ENCODE peak calls at places on chromosomes 2 and 18, in four cellular contexts. One of them, this sample, is unnamed.
A peak's percentile ranks its signal among the peaks of the same experiment; 100 is the strongest.

GRCh38 chr2:205637779-205638503 is 44.4 kb upstream of the NRP2 start:
- DNase-seq in HCT116: no peak
- DNase-seq in mammary epithelial cell: no peak
- DNase-seq in neural progenitor cell: no peak
- DNase-seq in this sample: no peak

GRCh38 chr2:127084611-127085031 is 22.3 kb downstream of the BIN1 start:
- DNase-seq in HCT116: no peak
- DNase-seq in mammary epithelial cell: no peak
- DNase-seq in neural progenitor cell: no peak
- DNase-seq in this sample: no peak

GRCh38 chr2:42010743-42011298 is 37.0 kb upstream of the PKDCC start:
- DNase-seq in HCT116: no peak
- DNase-seq in mammary epithelial cell: peak; percentile 26
- DNase-seq in neural progenitor cell: no peak
- DNase-seq in this sample: peak; percentile 86

GRCh38 chr2:144580521-144581153 is 60.7 kb upstream of the ZEB2 start:
- DNase-seq in HCT116: no peak
- DNase-seq in mammary epithelial cell: no peak
- DNase-seq in neural progenitor cell: peak; percentile 79
- DNase-seq in this sample: no peak

GRCh38 chr18:36264283-36264682 is 33.2 kb upstream of the FHOD3 start:
- DNase-seq in HCT116: no peak
- DNase-seq in mammary epithelial cell: no peak
- DNase-seq in neural progenitor cell: no peak
- DNase-seq in this sample: no peak

GRCh38 chr2:100902833-100903405 is 83.0 kb downstream of the NPAS2 start:
- DNase-seq in HCT116: peak; percentile 85
- DNase-seq in mammary epithelial cell: peak; percentile 92
- DNase-seq in neural progenitor cell: no peak
- DNase-seq in this sample: peak; percentile 86

GRCh38 chr2:18976112-18976961 is 382.1 kb downstream of the OSR1 start:
- DNase-seq in HCT116: no peak
- DNase-seq in mammary epithelial cell: no peak
- DNase-seq in neural progenitor cell: no peak
- DNase-seq in this sample: peak; percentile 83

GRCh38 chr18:31723998-31724711 is 36.5 kb downstream of the SLC25A52 start:
- DNase-seq in HCT116: no peak
- DNase-seq in mammary epithelial cell: no peak
- DNase-seq in neural progenitor cell: no peak
- DNase-seq in this sample: no peak

GRCh38 chr2:192749606-192750200 is 555.0 kb upstream of the TMEFF2 start:
- DNase-seq in HCT116: peak; percentile 31
- DNase-seq in mammary epithelial cell: peak; percentile 2
- DNase-seq in neural progenitor cell: peak; percentile 38
- DNase-seq in this sample: peak; percentile 36

GRCh38 chr2:43212931-43213330 is 13.5 kb downstream of the ZFP36L2 start:
- DNase-seq in HCT116: no peak
- DNase-seq in mammary epithelial cell: no peak
- DNase-seq in neural progenitor cell: no peak
- DNase-seq in this sample: no peak

GRCh38 chr2:100140582-100140981 is 1.8 kb downstream of the AFF3 start:
- DNase-seq in HCT116: no peak
- DNase-seq in mammary epithelial cell: no peak
- DNase-seq in neural progenitor cell: no peak
- DNase-seq in this sample: no peak

GRCh38 chr2:164205347-164205746 is 415.9 kb downstream of the GRB14 start:
- DNase-seq in HCT116: no peak
- DNase-seq in mammary epithelial cell: peak; percentile 46
- DNase-seq in neural progenitor cell: no peak
- DNase-seq in this sample: peak; percentile 16

GRCh38 chr2:101440127-101440738 is 34.7 kb downstream of the RFX8 start:
- DNase-seq in HCT116: no peak
- DNase-seq in mammary epithelial cell: no peak
- DNase-seq in neural progenitor cell: no peak
- DNase-seq in this sample: peak; percentile 90

GRCh38 chr2:99960724-99961566 is 181.4 kb downstream of the AFF3 start:
- DNase-seq in HCT116: no peak
- DNase-seq in mammary epithelial cell: no peak
- DNase-seq in neural progenitor cell: no peak
- DNase-seq in this sample: no peak

GRCh38 chr2:241359481-241360045 is 3.5 kb downstream of the FARP2 start:
- DNase-seq in HCT116: no peak
- DNase-seq in mammary epithelial cell: no peak
- DNase-seq in neural progenitor cell: no peak
- DNase-seq in this sample: no peak

GRCh38 chr18:11994346-11994707 is 13.0 kb downstream of the IMPA2 start:
- DNase-seq in HCT116: no peak
- DNase-seq in mammary epithelial cell: peak; percentile 25
- DNase-seq in neural progenitor cell: no peak
- DNase-seq in this sample: peak; percentile 77

GRCh38 chr2:207352978-207353377 is 176.8 kb upstream of the CREB1 start:
- DNase-seq in HCT116: no peak
- DNase-seq in mammary epithelial cell: no peak
- DNase-seq in neural progenitor cell: peak; percentile 14
- DNase-seq in this sample: no peak

GRCh38 chr2:168434164-168434563 is 21.9 kb upstream of the CERS6 start:
- DNase-seq in HCT116: no peak
- DNase-seq in mammary epithelial cell: no peak
- DNase-seq in neural progenitor cell: no peak
- DNase-seq in this sample: peak; percentile 57

GRCh38 chr2:13585732-13586131 is 869.0 kb downstream of the TRIB2 start:
- DNase-seq in HCT116: no peak
- DNase-seq in mammary epithelial cell: no peak
- DNase-seq in neural progenitor cell: no peak
- DNase-seq in this sample: no peak

GRCh38 chr18:79644006-79644665 is 35.5 kb upstream of the CTDP1 start:
- DNase-seq in HCT116: peak; percentile 88
- DNase-seq in mammary epithelial cell: peak; percentile 32
- DNase-seq in neural progenitor cell: peak; percentile 87
- DNase-seq in this sample: peak; percentile 67

GRCh38 chr2:112706170-112706664 is 14.6 kb upstream of the NT5DC4 start:
- DNase-seq in HCT116: no peak
- DNase-seq in mammary epithelial cell: peak; percentile 90
- DNase-seq in neural progenitor cell: no peak
- DNase-seq in this sample: peak; percentile 82

GRCh38 chr2:129661942-129662341 is 317.5 kb upstream of the RAB6C start:
- DNase-seq in HCT116: no peak
- DNase-seq in mammary epithelial cell: no peak
- DNase-seq in neural progenitor cell: no peak
- DNase-seq in this sample: no peak

GRCh38 chr2:38454081-38454480 is 77.0 kb upstream of the ATL2 start:
- DNase-seq in HCT116: no peak
- DNase-seq in mammary epithelial cell: peak; percentile 86
- DNase-seq in neural progenitor cell: no peak
- DNase-seq in this sample: no peak

DNA sequence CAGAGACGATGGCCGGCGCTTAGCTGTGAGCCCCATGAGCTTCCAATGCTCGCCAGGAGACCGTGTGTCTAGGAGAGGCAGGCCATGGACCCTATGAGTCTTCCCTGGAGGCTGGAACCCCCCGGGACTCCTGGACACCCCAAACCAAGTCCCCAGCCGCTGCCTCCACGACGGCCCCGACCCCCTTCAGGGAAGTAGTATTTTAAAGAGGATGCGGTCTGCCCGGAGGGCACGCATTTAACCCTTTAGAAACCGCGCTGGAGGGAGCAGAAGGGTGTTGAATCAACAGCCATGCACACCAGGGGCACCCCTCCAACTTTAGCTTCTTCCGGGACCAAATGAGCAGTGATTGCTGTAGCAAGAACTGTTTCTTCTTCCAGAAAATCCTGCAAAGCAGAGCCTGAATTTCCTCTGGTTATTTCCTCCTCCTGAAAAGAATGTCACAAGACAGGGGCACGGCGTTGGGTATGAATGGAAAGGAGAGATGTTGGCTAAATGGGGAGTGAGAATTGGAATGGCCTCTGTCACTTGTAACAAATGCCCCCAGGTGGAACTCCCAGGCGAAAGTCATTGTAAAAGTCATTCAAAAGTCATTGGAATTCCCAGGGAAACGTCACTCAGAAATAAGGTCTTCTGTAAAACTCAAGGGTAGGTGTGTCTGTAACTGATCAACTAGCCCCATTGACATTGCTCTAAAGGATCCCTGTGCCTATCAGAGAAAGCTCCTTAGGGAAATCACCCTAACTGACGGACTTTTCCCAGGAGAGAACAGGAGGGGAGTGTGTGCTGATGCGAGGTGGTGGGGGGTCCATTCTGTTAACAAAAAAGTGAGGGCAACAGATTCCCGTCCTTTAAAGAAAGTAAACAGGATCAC is 5.8 kb upstream of the GBX2 start:
- DNase-seq in HCT116: no peak
- DNase-seq in mammary epithelial cell: no peak
- DNase-seq in neural progenitor cell: peak; percentile 9
- DNase-seq in this sample: no peak
- H3K27me3 ChIP-seq in HCT116: no peaks in the 10 kb centered on the region
- H3K27me3 ChIP-seq in mammary epithelial cell: peaks cover 45% of the 10 kb centered on the region
- H3K27me3 ChIP-seq in neural progenitor cell: peaks cover 100% of the 10 kb centered on the region
- H3K27me3 ChIP-seq in this sample: peaks cover 100% of the 10 kb centered on the region

GRCh38 chr2:238289574-238289973 is 1.2 kb upstream of the PER2 start:
- DNase-seq in HCT116: no peak
- DNase-seq in mammary epithelial cell: no peak
- DNase-seq in neural progenitor cell: peak; percentile 23
- DNase-seq in this sample: no peak
- H3K4me1 ChIP-seq in HCT116: peaks cover 21% of the 10 kb centered on the region
- H3K4me1 ChIP-seq in mammary epithelial cell: peaks cover 55% of the 10 kb centered on the region
- H3K4me1 ChIP-seq in neural progenitor cell: peaks cover 26% of the 10 kb centered on the region
- H3K4me1 ChIP-seq in this sample: peaks cover 11% of the 10 kb centered on the region

GRCh38 chr2:107738268-107738667 is 88.4 kb upstream of the RGPD4 start:
- DNase-seq in HCT116: no peak
- DNase-seq in mammary epithelial cell: no peak
- DNase-seq in neural progenitor cell: no peak
- DNase-seq in this sample: no peak
- H3K4me3 ChIP-seq in HCT116: no peak overlapping the region
- H3K4me3 ChIP-seq in mammary epithelial cell: no peak overlapping the region
- H3K4me3 ChIP-seq in neural progenitor cell: no peak overlapping the region
- H3K4me3 ChIP-seq in this sample: no peak overlapping the region

DNA sequence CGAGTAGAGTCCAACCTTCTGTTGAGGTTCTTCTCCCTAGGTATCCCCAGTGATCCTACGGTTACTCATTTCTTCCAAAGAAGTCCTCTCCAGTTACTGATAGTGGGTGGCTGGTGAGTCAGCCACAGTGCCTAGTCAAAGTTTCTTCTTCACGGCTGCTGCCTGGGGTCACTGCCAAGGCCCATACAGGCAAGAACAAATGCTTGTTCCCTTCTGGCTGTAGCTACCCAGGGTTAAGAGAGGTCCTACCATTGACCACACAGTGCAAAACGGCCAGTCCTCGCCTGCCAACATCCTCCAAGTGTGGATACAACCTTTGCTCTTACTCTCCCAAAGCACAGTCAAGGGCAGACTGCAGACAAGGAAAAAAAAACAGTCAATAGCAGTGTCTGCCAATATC is 2.9 kb upstream of the PTPN4 start:
- DNase-seq in HCT116: peak; percentile 62
- DNase-seq in mammary epithelial cell: peak; percentile 83
- DNase-seq in neural progenitor cell: no peak
- DNase-seq in this sample: no peak
- H3K27me3 ChIP-seq in HCT116: no peaks in the 10 kb centered on the region
- H3K27me3 ChIP-seq in mammary epithelial cell: no peaks in the 10 kb centered on the region
- H3K27me3 ChIP-seq in neural progenitor cell: no peaks in the 10 kb centered on the region
- H3K27me3 ChIP-seq in this sample: no peaks in the 10 kb centered on the region

GRCh38 chr2:196410008-196410407 is 229.5 kb upstream of the CCDC150 start:
- DNase-seq in HCT116: no peak
- DNase-seq in mammary epithelial cell: no peak
- DNase-seq in neural progenitor cell: no peak
- DNase-seq in this sample: no peak
- H3K4me1 ChIP-seq in HCT116: no peaks in the 10 kb centered on the region
- H3K4me1 ChIP-seq in mammary epithelial cell: no peaks in the 10 kb centered on the region
- H3K4me1 ChIP-seq in neural progenitor cell: no peaks in the 10 kb centered on the region
- H3K4me1 ChIP-seq in this sample: peaks cover 8% of the 10 kb centered on the region

DNA sequence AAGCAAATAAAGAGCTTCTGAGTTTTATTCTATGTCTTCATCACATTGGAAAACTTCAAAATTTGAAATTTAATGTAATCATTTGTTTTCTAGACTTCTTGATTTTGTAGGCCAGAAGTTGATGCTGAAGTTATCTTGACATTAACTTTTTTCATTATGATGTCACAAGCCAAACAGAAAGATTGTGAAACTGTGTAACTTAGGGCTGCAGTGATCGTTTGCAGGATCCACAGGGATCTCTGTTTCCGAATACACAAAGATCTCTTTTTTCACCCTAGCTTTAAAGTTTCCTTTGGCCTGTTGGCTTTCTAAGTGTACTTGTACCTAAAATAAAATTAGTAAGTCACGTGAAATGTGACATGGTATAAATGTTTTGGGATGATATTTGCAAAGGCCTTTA is 594.9 kb upstream of the CDH2 start:
- DNase-seq in HCT116: no peak
- DNase-seq in mammary epithelial cell: no peak
- DNase-seq in neural progenitor cell: no peak
- DNase-seq in this sample: peak; percentile 59
- H3K4me3 ChIP-seq in HCT116: no peak overlapping the region
- H3K4me3 ChIP-seq in mammary epithelial cell: no peak overlapping the region
- H3K4me3 ChIP-seq in neural progenitor cell: no peak overlapping the region
- H3K4me3 ChIP-seq in this sample: no peak overlapping the region

GRCh38 chr2:64862001-64862397 is 127.2 kb upstream of the SLC1A4 start:
- DNase-seq in HCT116: no peak
- DNase-seq in mammary epithelial cell: no peak
- DNase-seq in neural progenitor cell: no peak
- DNase-seq in this sample: no peak

GRCh38 chr2:64862623-64863022 is 126.6 kb upstream of the SLC1A4 start:
- DNase-seq in HCT116: no peak
- DNase-seq in mammary epithelial cell: peak; percentile 35
- DNase-seq in neural progenitor cell: no peak
- DNase-seq in this sample: no peak

GRCh38 chr2:64861338-64862000 is 127.7 kb upstream of the SLC1A4 start:
- DNase-seq in HCT116: no peak
- DNase-seq in mammary epithelial cell: no peak
- DNase-seq in neural progenitor cell: no peak
- DNase-seq in this sample: no peak

GRCh38 chr2:64865073-64865830 is 123.9 kb upstream of the SLC1A4 start:
- DNase-seq in HCT116: no peak
- DNase-seq in mammary epithelial cell: peak; percentile 45
- DNase-seq in neural progenitor cell: peak; percentile 85
- DNase-seq in this sample: peak; percentile 77

DNA sequence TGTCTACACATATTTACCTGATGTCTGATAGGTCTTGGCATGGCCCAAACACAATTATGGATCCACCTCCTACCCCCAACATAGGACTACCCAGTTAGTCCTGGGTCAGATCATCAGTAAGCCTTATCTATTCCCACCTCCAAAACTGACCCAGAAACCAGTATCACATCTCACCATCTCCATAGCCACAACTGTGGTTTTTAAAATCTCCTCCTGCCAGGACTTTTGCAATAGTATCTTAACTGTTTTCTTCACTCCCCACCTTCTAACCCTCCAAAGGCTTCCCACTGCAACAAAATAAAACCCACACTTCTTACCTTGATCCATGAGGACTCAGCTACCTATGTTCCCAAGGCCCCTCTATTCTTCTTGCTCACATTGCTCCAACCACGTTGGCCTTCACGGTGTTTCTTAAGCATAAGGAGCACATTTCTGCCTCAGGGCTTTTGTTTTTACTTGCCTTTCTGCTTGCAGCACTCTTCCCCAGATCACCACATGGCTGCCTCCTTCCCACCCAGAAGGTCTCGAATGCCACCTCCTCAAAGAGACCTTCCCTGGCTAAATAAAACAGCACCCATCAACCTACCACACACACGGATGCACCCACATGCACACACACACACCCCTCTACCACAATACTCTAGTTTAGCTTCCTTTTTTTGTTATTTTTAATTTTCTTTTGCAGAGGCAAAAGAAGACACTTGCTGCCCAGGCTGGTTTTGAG is 125.9 kb upstream of the SLC1A4 start:
- DNase-seq in HCT116: no peak
- DNase-seq in mammary epithelial cell: no peak
- DNase-seq in neural progenitor cell: no peak
- DNase-seq in this sample: no peak
- H3K27me3 ChIP-seq in HCT116: no peaks in the 10 kb centered on the region
- H3K27me3 ChIP-seq in mammary epithelial cell: no peaks in the 10 kb centered on the region
- H3K27me3 ChIP-seq in neural progenitor cell: peaks cover 34% of the 10 kb centered on the region
- H3K27me3 ChIP-seq in this sample: no peaks in the 10 kb centered on the region